ENCODE peak calls at places on chromosome 16, in four cellular contexts. J, C, P and B are unnamed samples.

GRCh38 chr16:78729687-78730086 is 630.2 kb downstream of the WWOX start:
- DNase-seq in J (no peak), C (peak), P (peak), B (no peak)

GRCh38 chr16:74736531-74737157 is 36.0 kb upstream of the MLKL start:
- DNase-seq in J (no peak), C (no peak), P (no peak), B (no peak)

GRCh38 chr16:85253127-85253941 is 141.1 kb upstream of the CIBAR2 start:
- DNase-seq in J (peak), C (no peak), P (peak), B (peak)

GRCh38 chr16:30562021-30562420 is 3.8 kb upstream of the ZNF764 start:
- DNase-seq in J (no peak), C (no peak), P (no peak), B (no peak)

GRCh38 chr16:89319883-89320716 is 102.6 kb downstream of the ZNF778 start:
- DNase-seq in J (peak), C (peak), P (peak), B (no peak)

GRCh38 chr16:28010671-28011070 is 52.8 kb downstream of the GSG1L start:
- DNase-seq in J (no peak), C (no peak), P (no peak), B (no peak)

GRCh38 chr16:74774223-74775139 is at the start of gene FA2H:
- DNase-seq in J (peak), C (no peak), P (peak), B (peak)

GRCh38 chr16:79209308-79209707 is 391.2 kb downstream of the MAF start:
- DNase-seq in J (no peak), C (no peak), P (no peak), B (no peak)

GRCh38 chr16:86044241-86044671 is 145.3 kb downstream of the IRF8 start:
- DNase-seq in J (peak), C (no peak), P (peak), B (peak)

GRCh38 chr16:63067141-63067540 is 1030.9 kb upstream of the CDH8 start:
- DNase-seq in J (no peak), C (no peak), P (no peak), B (no peak)

GRCh38 chr16:77353587-77354263 is 81.1 kb downstream of the ADAMTS18 start:
- DNase-seq in J (no peak), C (no peak), P (no peak), B (no peak)

GRCh38 chr16:83143788-83144187 is 517.0 kb downstream of the CDH13 start:
- DNase-seq in J (no peak), C (no peak), P (peak), B (no peak)

GRCh38 chr16:9062301-9062700 is 29.1 kb upstream of the HAPSTR1 start:
- DNase-seq in J (no peak), C (no peak), P (no peak), B (no peak)

GRCh38 chr16:27441276-27441675 is 39.3 kb downstream of the IL21R start:
- DNase-seq in J (no peak), C (no peak), P (no peak), B (no peak)

GRCh38 chr16:67481561-67482259 is 753 bp upstream of the ATP6V0D1 start:
- DNase-seq in J (no peak), C (no peak), P (peak), B (no peak)

GRCh38 chr16:19520861-19521331 is 1.0 kb downstream of the GDE1 start:
- DNase-seq in J (peak), C (peak), P (no peak), B (peak)

GRCh38 chr16:25633549-25633948 is 58.2 kb upstream of the HS3ST4 start:
- DNase-seq in J (peak), C (no peak), P (peak), B (no peak)

GRCh38 chr16:88991813-88992350 is 14.9 kb upstream of the CBFA2T3 start:
- DNase-seq in J (peak), C (no peak), P (no peak), B (no peak)

GRCh38 chr16:16774389-16774788 is 395.4 kb downstream of the NPIPA7 start:
- DNase-seq in J (no peak), C (no peak), P (peak), B (no peak)

GRCh38 chr16:58492735-58493134 is 7.2 kb upstream of the NDRG4 start:
- DNase-seq in J (no peak), C (no peak), P (no peak), B (no peak)

GRCh38 chr16:63461248-63461841 is 1425.1 kb upstream of the CDH8 start:
- DNase-seq in J (no peak), C (no peak), P (peak), B (no peak)

GRCh38 chr16:28292731-28293588 is 635 bp downstream of the SBK1 start:
- DNase-seq in J (no peak), C (no peak), P (no peak), B (peak)

GRCh38 chr16:14501331-14502255 is 128.5 kb downstream of the PARN start:
- DNase-seq in J (peak), C (peak), P (peak), B (peak)

GRCh38 chr16:29821663-29822115 is 1.4 kb downstream of the MVP start:
- DNase-seq in J (no peak), C (no peak), P (no peak), B (no peak)

GRCh38 chr16:75398333-75398732 is 35.0 kb downstream of the CFDP1 start:
- DNase-seq in J (no peak), C (no peak), P (no peak), B (no peak)

GRCh38 chr16:27690604-27691003 is 140.7 kb downstream of the KATNIP start:
- DNase-seq in J (peak), C (no peak), P (peak), B (peak)

DNA sequence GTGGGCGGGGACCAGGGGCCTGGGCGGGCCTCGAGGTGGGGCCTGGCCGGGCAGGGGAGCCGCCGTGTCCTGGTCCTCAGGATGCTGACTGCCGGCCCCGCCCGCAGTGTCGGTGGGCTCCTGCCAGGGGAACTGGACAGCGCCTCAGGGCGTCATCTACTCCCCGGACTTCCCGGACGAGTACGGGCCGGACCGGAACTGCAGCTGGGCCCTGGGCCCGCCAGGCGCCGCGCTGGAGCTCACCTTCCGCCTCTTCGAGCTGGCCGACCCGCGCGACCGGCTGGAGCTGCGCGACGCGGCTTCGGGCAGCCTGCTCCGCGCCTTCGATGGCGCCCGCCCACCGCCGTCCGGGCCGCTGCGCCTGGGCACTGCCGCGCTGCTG is 2.4 kb upstream of the PAQR4 start:
- DNase-seq in J (no peak), C (no peak), P (no peak), B (no peak)
- TF ChIP-seq FOXM1 in J (no peak), C (no peak), P (no peak), B (no peak)

GRCh38 chr16:3474136-3474779 is 21.0 kb downstream of the C16orf90 start:
- DNase-seq in J (peak), C (no peak), P (no peak), B (no peak)
- TF ChIP-seq BHLHE40 in J (no peak), C (no peak), P (no peak), B (no peak)

DNA sequence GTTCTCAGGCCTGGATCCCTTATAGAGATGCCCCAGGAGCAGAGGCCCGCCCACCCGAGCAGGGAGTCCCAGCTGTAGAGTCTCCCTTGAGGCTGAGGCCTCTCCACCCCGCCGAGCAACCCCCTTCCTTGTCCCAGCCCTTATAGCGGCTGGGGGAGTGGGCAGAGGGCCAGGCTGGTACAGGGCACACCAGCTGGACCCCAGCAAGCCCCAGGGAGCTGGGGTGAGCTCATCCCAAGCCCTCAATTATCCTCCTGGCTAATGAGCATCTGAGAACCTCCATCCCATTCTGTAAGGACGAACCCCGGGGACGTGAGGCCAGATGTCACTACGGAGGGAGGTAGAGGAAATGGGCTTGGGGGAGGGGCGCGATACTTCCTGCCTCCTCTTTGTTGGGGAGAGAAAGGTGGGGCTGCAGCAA is 3.2 kb upstream of the SNN start:
- DNase-seq in J (no peak), C (no peak), P (no peak), B (no peak)
- TF ChIP-seq TARDBP in J (no peak), C (no peak), P (no peak), B (no peak)

GRCh38 chr16:81711609-81712329 is 67.3 kb upstream of the PLCG2 start:
- DNase-seq in J (no peak), C (no peak), P (no peak), B (no peak)
- TF ChIP-seq FOXM1 in J (peak), C (no peak), P (no peak), B (no peak)

GRCh38 chr16:57480754-57481230 is 5.5 kb downstream of the DOK4 start:
- DNase-seq in J (no peak), C (no peak), P (no peak), B (no peak)

GRCh38 chr16:57479043-57479421 is 7.3 kb downstream of the DOK4 start:
- DNase-seq in J (no peak), C (no peak), P (no peak), B (no peak)

GRCh38 chr16:57481421-57481820 is 4.9 kb downstream of the DOK4 start:
- DNase-seq in J (no peak), C (no peak), P (no peak), B (no peak)

GRCh38 chr16:57479422-57480126 is 6.7 kb downstream of the DOK4 start:
- DNase-seq in J (no peak), C (no peak), P (peak), B (peak)

GRCh38 chr16:57480127-57480753 is 6.1 kb downstream of the DOK4 start:
- DNase-seq in J (peak), C (no peak), P (peak), B (no peak)
- TF ChIP-seq BHLHE40 in J (peak), C (no peak), P (no peak), B (no peak)

GRCh38 chr16:57041182-57042156 is 50.9 kb upstream of the CPNE2 start:
- DNase-seq in J (no peak), C (peak), P (no peak), B (no peak)
- TF ChIP-seq TARDBP in J (no peak), C (no peak), P (no peak), B (no peak)

GRCh38 chr16:81498351-81498750 is 53.7 kb downstream of the CMIP start:
- DNase-seq in J (no peak), C (no peak), P (no peak), B (no peak)

GRCh38 chr16:81500833-81501521 is 56.4 kb downstream of the CMIP start:
- DNase-seq in J (no peak), C (no peak), P (no peak), B (no peak)

GRCh38 chr16:81502396-81503060 is 57.9 kb downstream of the CMIP start:
- DNase-seq in J (no peak), C (no peak), P (no peak), B (no peak)

GRCh38 chr16:81497690-81498089 is 53.1 kb downstream of the CMIP start:
- DNase-seq in J (no peak), C (no peak), P (no peak), B (no peak)

GRCh38 chr16:81499576-81500380 is 55.2 kb downstream of the CMIP start:
- DNase-seq in J (no peak), C (no peak), P (no peak), B (no peak)
- TF ChIP-seq FOXM1 in J (no peak), C (no peak), P (no peak), B (no peak)

GRCh38 chr16:5428932-5429331 is 331.3 kb upstream of the EEF2KMT start:
- DNase-seq in J (no peak), C (no peak), P (peak), B (peak)

GRCh38 chr16:5427571-5427970 is 330.0 kb upstream of the EEF2KMT start:
- DNase-seq in J (no peak), C (no peak), P (no peak), B (no peak)

GRCh38 chr16:5430598-5430997 is 333.0 kb upstream of the EEF2KMT start:
- DNase-seq in J (no peak), C (no peak), P (no peak), B (no peak)

GRCh38 chr16:5432166-5432565 is 334.6 kb upstream of the EEF2KMT start:
- DNase-seq in J (no peak), C (no peak), P (no peak), B (no peak)
- TF ChIP-seq BHLHE40 in J (no peak), C (no peak), P (no peak), B (no peak)